ENCODE peak calls at places on chromosomes 4 and X, in five cellular contexts. Y is T-helper 17 cell, T is ureter, C is D341Med, J is nephron progenitor cell. Q is an unnamed sample.
A peak's percentile ranks its signal among the peaks of the same experiment; 100 is the strongest.

GRCh38 chrX:85994228-85994627 is 53.1 kb downstream of the CHM start:
- DNase-seq in Y (no peak), T (no peak), C (no peak), J (no peak), Q (no peak)

GRCh38 chrX:72006461-72006860 is 95.8 kb downstream of the NHSL2 start:
- DNase-seq in Y (no peak), T (no peak), C (no peak), J (no peak), Q (no peak)

GRCh38 chr4:147773261-147774184 is 41.6 kb downstream of the ARHGAP10 start:
- DNase-seq in Y (no peak), T (no peak), C (no peak), J (no peak), Q (no peak)

GRCh38 chr4:168844261-168845039 is 165.6 kb downstream of the CBR4 start:
- DNase-seq in Y (no peak), T (no peak), C (no peak), J (no peak), Q (no peak)

GRCh38 chrX:71998836-71999509 is 88.3 kb downstream of the NHSL2 start:
- DNase-seq in Y (peak; percentile 14), T (no peak), C (peak; percentile 43), J (peak; percentile 25), Q (no peak)

GRCh38 chr4:74874785-74875367 is 58.0 kb upstream of the PARM1 start:
- DNase-seq in Y (no peak), T (peak; percentile 73), C (peak; percentile 58), J (peak; percentile 38), Q (peak; percentile 14)

GRCh38 chr4:19262467-19262866 is 989.2 kb upstream of the SLIT2 start:
- DNase-seq in Y (no peak), T (no peak), C (no peak), J (no peak), Q (no peak)

GRCh38 chrX:129938081-129938480 is 32.1 kb downstream of the UTP14A start:
- DNase-seq in Y (no peak), T (no peak), C (no peak), J (no peak), Q (no peak)

GRCh38 chr4:56689231-56689630 is 8.1 kb upstream of the HOPX start:
- DNase-seq in Y (no peak), T (no peak), C (no peak), J (no peak), Q (no peak)

Q was measured in naive thymus-derived CD8-positive, alpha-beta T cell.